ENCODE peak calls at places on chromosomes 3 and 15, in five cellular contexts. S is A549, J is dorsolateral prefrontal cortex, O is IMR-90, Y is right atrium auricular region. B is an unnamed sample.

GRCh38 chr15:95868970-95869369 is 461.5 kb upstream of the NR2F2 start:
- DNase-seq in S (no peak), J (no peak), O (no peak), Y (no peak), B (no peak)

GRCh38 chr3:42756681-42757213 is 16.3 kb downstream of the CCDC13 start:
- DNase-seq in S (no peak), J (no peak), O (no peak), Y (peak), B (no peak)

GRCh38 chr3:49636883-49637609 is 37.1 kb upstream of the APEH start:
- DNase-seq in S (no peak), J (peak), O (no peak), Y (no peak), B (no peak)

GRCh38 chr3:185264849-185265553 is 11.2 kb upstream of the EHHADH start:
- DNase-seq in S (no peak), J (no peak), O (no peak), Y (no peak), B (no peak)

GRCh38 chr3:32018723-32019564 is 37.4 kb downstream of the ZNF860 start:
- DNase-seq in S (peak), J (no peak), O (peak), Y (no peak), B (no peak)

GRCh38 chr15:38217181-38217580 is 35.5 kb upstream of the SPRED1 start:
- DNase-seq in S (no peak), J (no peak), O (peak), Y (no peak), B (no peak)

GRCh38 chr15:61099030-61099800 is 129.9 kb downstream of the RORA start:
- DNase-seq in S (no peak), J (no peak), O (peak), Y (no peak), B (no peak)

GRCh38 chr3:102020670-102021069 is 171.4 kb downstream of the NFKBIZ start:
- DNase-seq in S (no peak), J (no peak), O (no peak), Y (no peak), B (no peak)

GRCh38 chr3:45148921-45149320 is 2.7 kb upstream of the CDCP1 start:
- DNase-seq in S (no peak), J (no peak), O (no peak), Y (no peak), B (no peak)

GRCh38 chr15:74442063-74442462 is 8.3 kb upstream of the SEMA7A start:
- DNase-seq in S (no peak), J (peak), O (no peak), Y (no peak), B (no peak)

GRCh38 chr15:73374599-73374998 is 5.8 kb upstream of the HCN4 start:
- DNase-seq in S (no peak), J (no peak), O (no peak), Y (peak), B (no peak)

GRCh38 chr3:1578105-1578833 is 485.4 kb downstream of the CNTN6 start:
- DNase-seq in S (no peak), J (no peak), O (no peak), Y (no peak), B (no peak)

GRCh38 chr15:53835309-53835708 is 75.8 kb upstream of the WDR72 start:
- DNase-seq in S (no peak), J (no peak), O (no peak), Y (no peak), B (no peak)

GRCh38 chr3:50365080-50365841 is 5.9 kb upstream of the TMEM115 start:
- DNase-seq in S (no peak), J (peak), O (peak), Y (peak), B (peak)

GRCh38 chr3:23713641-23714040 is 92.1 kb upstream of the UBE2E1 start:
- DNase-seq in S (no peak), J (no peak), O (peak), Y (no peak), B (no peak)

GRCh38 chr3:169751875-169752274 is 13.0 kb downstream of the TERC start:
- DNase-seq in S (no peak), J (no peak), O (no peak), Y (no peak), B (no peak)

GRCh38 chr15:64755427-64755823 is 20.0 kb downstream of the RBPMS2 start:
- DNase-seq in S (no peak), J (no peak), O (no peak), Y (no peak), B (no peak)

GRCh38 chr3:61956236-61956635 is 394.9 kb downstream of the PTPRG start:
- DNase-seq in S (no peak), J (no peak), O (peak), Y (no peak), B (no peak)

GRCh38 chr3:188509316-188509715 is 355.4 kb downstream of the LPP start:
- DNase-seq in S (no peak), J (no peak), O (no peak), Y (no peak), B (no peak)

GRCh38 chr3:159323848-159324247 is 522.0 kb downstream of the MFSD1 start:
- DNase-seq in S (no peak), J (no peak), O (no peak), Y (no peak), B (no peak)

GRCh38 chr15:58340176-58340575 is 91.6 kb upstream of the LIPC start:
- DNase-seq in S (no peak), J (no peak), O (peak), Y (no peak), B (no peak)

GRCh38 chr15:91254766-91255165 is 154.7 kb downstream of the SV2B start:
- DNase-seq in S (no peak), J (no peak), O (no peak), Y (no peak), B (no peak)

GRCh38 chr15:36775209-36775608 is 195.8 kb downstream of the CDIN1 start:
- DNase-seq in S (no peak), J (no peak), O (no peak), Y (no peak), B (no peak)

GRCh38 chr3:159897331-159898075 is 91.1 kb upstream of the IL12A start:
- DNase-seq in S (no peak), J (no peak), O (peak), Y (no peak), B (no peak)

DNA sequence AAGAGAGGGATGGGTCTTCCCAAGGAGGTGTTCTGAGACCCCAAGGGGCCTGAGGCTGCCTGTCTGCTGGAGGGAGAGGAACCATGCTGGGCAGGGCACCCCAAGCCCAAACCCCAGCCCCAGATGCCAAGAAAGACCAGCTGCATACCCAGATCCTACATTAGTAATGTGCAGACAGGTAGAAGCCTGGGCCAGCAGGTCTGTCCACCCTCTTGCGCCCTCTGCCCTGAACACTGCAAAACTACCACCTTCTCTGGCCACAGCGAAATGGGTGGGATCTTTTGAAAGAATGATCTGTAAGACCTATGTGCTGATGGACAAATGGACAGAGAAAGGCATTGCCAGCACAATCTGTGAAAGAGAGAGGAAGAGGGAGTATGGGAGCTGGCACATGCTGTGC is 283.2 kb downstream of the EPHB1 start:
- DNase-seq in S (no peak), J (no peak), O (no peak), Y (no peak), B (no peak)
- TF ChIP-seq CTCF in S (no peak), J (no peak), O (no peak), Y (no peak), B (no peak)

GRCh38 chr3:128009952-128010846 is 42.0 kb upstream of the SEC61A1 start:
- DNase-seq in S (no peak), J (no peak), O (peak), Y (no peak), B (no peak)
- TF ChIP-seq CTCF in S (no peak), J (no peak), O (no peak), Y (no peak), B (no peak)

DNA sequence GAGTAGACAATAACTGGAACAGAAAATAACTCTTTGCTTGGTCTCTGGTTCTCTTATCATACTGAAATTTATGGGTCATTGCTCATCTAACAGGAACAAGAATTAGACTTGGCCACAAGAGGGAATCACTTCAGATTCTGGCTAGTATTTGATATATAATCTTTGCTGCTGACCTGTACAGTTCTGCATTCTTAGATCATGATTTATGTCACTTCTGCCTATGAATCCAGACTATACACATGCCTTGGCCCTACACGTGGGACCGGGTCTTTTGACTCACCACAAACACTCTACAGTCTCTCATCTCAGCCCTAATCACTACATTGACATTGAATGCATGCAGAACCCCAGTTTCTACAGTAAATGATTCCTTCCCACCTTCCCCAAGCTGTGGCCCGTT is 162.5 kb upstream of the SOX2 start:
- DNase-seq in S (no peak), J (no peak), O (no peak), Y (no peak), B (no peak)
- TF ChIP-seq CTCF in S (no peak), J (no peak), O (no peak), Y (no peak), B (no peak)

DNA sequence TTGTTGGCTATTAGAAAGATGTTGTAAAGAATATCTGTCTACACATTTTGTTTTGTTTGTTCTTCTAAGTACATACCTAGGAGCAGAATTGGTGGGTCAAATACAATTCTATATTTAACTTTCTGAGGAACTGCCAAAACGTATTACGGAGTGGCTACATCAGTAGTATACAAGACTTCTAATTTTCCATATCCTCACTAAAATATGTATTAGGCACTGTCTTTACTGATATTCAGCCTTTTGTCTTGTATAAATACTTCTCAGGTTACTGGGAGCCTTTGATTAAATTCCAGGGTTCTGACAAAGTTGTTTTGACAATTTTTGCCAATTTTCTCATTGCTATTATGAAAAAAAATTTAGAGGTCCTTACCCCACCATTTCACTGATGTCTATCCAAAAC is 146.7 kb downstream of the NR2E3 start:
- DNase-seq in S (no peak), J (no peak), O (peak), Y (no peak), B (no peak)
- TF ChIP-seq CTCF in S (no peak), J (no peak), O (no peak), Y (no peak), B (no peak)

DNA sequence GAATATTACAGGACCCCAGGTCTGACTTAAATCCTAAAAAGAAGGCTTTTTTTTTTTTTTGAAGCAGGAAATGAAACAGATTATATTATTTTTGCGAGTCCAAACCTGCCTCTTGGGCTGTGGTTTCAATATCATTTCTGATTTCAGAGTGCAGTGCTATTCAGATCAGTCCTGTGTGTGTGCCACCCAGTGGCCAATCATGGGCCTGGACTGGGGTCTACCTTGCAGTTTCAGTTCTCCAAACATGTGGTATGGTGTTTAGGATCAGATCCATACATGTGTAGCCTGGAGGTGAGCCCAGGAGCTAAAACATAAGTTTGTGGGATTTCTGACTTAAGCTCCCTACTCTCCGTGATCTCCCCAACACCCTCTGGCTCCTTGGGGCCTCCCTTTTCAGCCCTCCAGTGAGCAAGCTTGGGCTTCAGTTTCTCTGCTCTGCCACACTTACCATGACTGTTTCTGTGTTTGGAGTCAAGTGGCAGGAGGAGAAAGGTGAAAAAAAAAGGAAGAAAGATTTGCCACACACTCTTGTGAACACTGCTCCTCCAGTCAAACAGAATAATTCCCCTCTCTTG is 12.1 kb upstream of the THSD4 start:
- DNase-seq in S (no peak), J (no peak), O (peak), Y (peak), B (peak)
- TF ChIP-seq CTCF in S (peak), J (no peak), O (peak), Y (no peak), B (peak)

GRCh38 chr3:51955893-51956770 is 951 bp downstream of the GPR62 start:
- DNase-seq in S (no peak), J (peak), O (no peak), Y (no peak), B (peak)
- TF ChIP-seq CTCF in S (no peak), J (no peak), O (peak), Y (peak), B (peak)

DNA sequence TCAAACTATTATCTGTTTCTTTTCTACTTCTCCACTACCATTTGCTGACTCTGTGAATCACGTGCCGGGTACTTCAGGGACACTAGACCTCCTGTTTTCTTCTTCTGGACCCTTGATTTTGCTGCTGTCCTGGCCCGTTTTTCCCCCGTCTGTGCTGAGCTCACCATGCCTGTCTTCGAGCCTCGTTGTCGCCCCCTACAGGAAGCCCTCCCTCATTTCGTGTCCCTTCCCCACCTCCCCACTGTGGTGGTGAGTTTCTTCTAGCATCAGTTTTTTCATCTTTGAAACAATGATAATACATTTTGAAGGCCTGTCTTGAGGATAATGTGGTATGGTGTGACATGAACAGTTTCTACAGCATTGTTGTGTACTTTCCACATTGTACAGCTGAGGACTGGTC is 12.8 kb downstream of the GABRG3 start:
- DNase-seq in S (no peak), J (no peak), O (no peak), Y (no peak), B (no peak)
- TF ChIP-seq CTCF in S (no peak), J (no peak), O (no peak), Y (no peak), B (peak)

B was measured in neural crest cell.